ENCODE peak calls at places on chromosomes 12 and 14, in seven cellular contexts. V is pancreas; L is choroid plexus epithelial cell; T is NCI-H1930; H is Calu3; U is AG04450; F is CD8-positive, alpha-beta memory T cell. Z is an unnamed sample.

GRCh38 chr14:51369814-51370213 is 129.8 kb downstream of the TMX1 start:
- DNase-seq in V (no peak), L (no peak), T (no peak), H (peak; percentile 43), U (no peak), F (no peak), Z (no peak)

GRCh38 chr14:104595911-104596450 is 8.6 kb downstream of the TMEM179 start:
- DNase-seq in V (no peak), L (no peak), T (no peak), H (no peak), U (no peak), F (no peak), Z (no peak)

GRCh38 chr12:49093746-49094103 is 876 bp downstream of the DHH start:
- DNase-seq in V (no peak), L (no peak), T (no peak), H (no peak), U (no peak), F (no peak), Z (no peak)

GRCh38 chr12:54294152-54294913 is 6.5 kb downstream of the NFE2 start:
- DNase-seq in V (no peak), L (peak; percentile 37), T (no peak), H (peak; percentile 77), U (no peak), F (peak; percentile 34), Z (peak; percentile 41)

GRCh38 chr14:56821807-56822615 is 11.7 kb upstream of the OTX2 start:
- DNase-seq in V (no peak), L (no peak), T (peak; percentile 76), H (peak; percentile 36), U (no peak), F (no peak), Z (no peak)

GRCh38 chr12:55499810-55500252 is 7.7 kb downstream of the OR6C68 start:
- DNase-seq in V (peak; percentile 22), L (no peak), T (no peak), H (no peak), U (no peak), F (no peak), Z (no peak)

GRCh38 chr14:28057286-28058011 is 709.1 kb upstream of the FOXG1 start:
- DNase-seq in V (no peak), L (peak; percentile 17), T (no peak), H (no peak), U (no peak), F (no peak), Z (no peak)

GRCh38 chr14:95524706-95525512 is 8.5 kb upstream of the SYNE3 start:
- DNase-seq in V (no peak), L (peak; percentile 66), T (no peak), H (no peak), U (no peak), F (no peak), Z (no peak)

GRCh38 chr12:51472984-51473383 is 48.4 kb downstream of the SLC4A8 start:
- DNase-seq in V (no peak), L (no peak), T (no peak), H (no peak), U (no peak), F (no peak), Z (no peak)